ENCODE peak calls at places on chromosomes 16 and 17, in nine cellular contexts. J is left ventricle myocardium inferior, U is cardiac fibroblast, L is Peyer's patch, N is AG10803, Q is upper lobe of right lung, T is mammary epithelial cell, V is transverse colon, O is heart right ventricle. C is an unnamed sample.

GRCh38 chr17:77291591-77292386 is 151.0 kb downstream of the SEC14L1 start:
- DNase-seq in T (no peak), N (no peak), V (no peak), Q (no peak), J (no peak), O (no peak), U (no peak), L (no peak), C (no peak)

GRCh38 chr17:79832211-79833109 is 6.8 kb downstream of the CBX4 start:
- DNase-seq in O (peak; percentile 24), V (no peak), L (no peak), U (no peak), T (no peak), J (peak; percentile 38), N (no peak), Q (peak; percentile 77), C (no peak)

GRCh38 chr16:57755061-57755684 is 19.6 kb downstream of the KATNB1 start:
- DNase-seq in U (no peak), O (no peak), L (no peak), N (no peak), V (no peak), J (peak; percentile 9), T (no peak), Q (no peak), C (no peak)

GRCh38 chr17:55730808-55731207 is 8.1 kb upstream of the TMEM100 start:
- DNase-seq in Q (no peak), J (no peak), T (no peak), L (no peak), V (no peak), U (peak; percentile 49), N (no peak), O (no peak), C (no peak)

GRCh38 chr16:269061-269796 is 6.5 kb downstream of the RGS11 start:
- DNase-seq in J (no peak), Q (no peak), L (no peak), N (no peak), O (no peak), U (no peak), V (no peak), T (no peak), C (no peak)

GRCh38 chr17:30220414-30220813 is 15.1 kb downstream of the SLC6A4 start:
- DNase-seq in N (no peak), O (no peak), V (no peak), U (no peak), Q (no peak), J (no peak), L (no peak), T (no peak), C (no peak)

GRCh38 chr16:75810998-75811634 is 84.8 kb upstream of the CPHXL start:
- DNase-seq in N (no peak), V (no peak), U (no peak), Q (no peak), O (no peak), J (no peak), T (no peak), L (no peak), C (no peak)

GRCh38 chr16:80803341-80804060 is 897 bp downstream of the CDYL2 start:
- DNase-seq in N (peak; percentile 13), L (peak; percentile 26), J (peak; percentile 29), Q (peak; percentile 78), O (no peak), U (peak; percentile 24), T (no peak), V (peak; percentile 26), C (no peak)

GRCh38 chr17:19433727-19434340 is 22.8 kb downstream of the RNF112 start:
- DNase-seq in V (no peak), O (no peak), N (no peak), L (no peak), Q (no peak), J (no peak), T (no peak), U (no peak), C (no peak)

GRCh38 chr17:39769974-39770587 is 32.3 kb downstream of the GRB7 start:
- DNase-seq in Q (no peak), T (peak; percentile 100), U (peak; percentile 21), J (no peak), V (no peak), O (no peak), N (no peak), L (peak; percentile 32), C (peak; percentile 32)

GRCh38 chr17:49471089-49471683 is 23.9 kb upstream of the NGFR start:
- DNase-seq in Q (no peak), T (no peak), U (no peak), O (peak; percentile 43), J (peak; percentile 46), N (peak; percentile 18), L (no peak), V (no peak), C (peak; percentile 23)

GRCh38 chr16:50671644-50672260 is 9.4 kb downstream of the SNX20 start:
- DNase-seq in J (no peak), Q (no peak), U (peak; percentile 52), V (no peak), T (peak; percentile 26), N (no peak), O (no peak), L (no peak), C (peak; percentile 7)

GRCh38 chr16:50667497-50668367 is 13.4 kb downstream of the SNX20 start:
- DNase-seq in Q (no peak), N (no peak), T (no peak), L (no peak), O (no peak), V (no peak), U (no peak), J (no peak), C (no peak)

GRCh38 chr16:50670476-50670875 is 10.6 kb downstream of the SNX20 start:
- DNase-seq in L (no peak), U (no peak), J (no peak), O (no peak), V (no peak), T (no peak), N (no peak), Q (no peak), C (no peak)

GRCh38 chr16:50668368-50669008 is 12.6 kb downstream of the SNX20 start:
- DNase-seq in T (no peak), L (no peak), N (no peak), Q (no peak), U (no peak), J (no peak), V (no peak), O (no peak), C (no peak)

DNA sequence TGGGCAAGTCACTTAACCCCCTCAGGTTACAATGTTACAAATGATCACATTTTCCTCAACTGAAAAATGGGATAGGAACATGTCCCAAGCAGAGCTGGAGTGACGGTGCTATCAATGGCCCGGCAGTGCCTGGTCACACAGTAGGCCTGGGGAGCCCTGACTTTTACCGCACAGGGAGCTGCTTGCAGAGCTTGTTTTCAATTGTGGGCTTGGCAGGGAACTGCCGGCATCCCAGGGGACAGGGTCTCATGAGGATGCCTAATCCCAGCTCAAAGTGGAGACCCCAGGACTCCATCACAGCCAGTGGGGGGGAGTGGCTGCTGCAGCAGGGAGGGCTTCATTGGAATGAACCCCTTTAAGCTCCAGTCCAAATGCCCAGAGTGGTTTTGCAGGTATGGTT is 11.4 kb downstream of the SNX20 start:
- DNase-seq in Q (no peak), N (no peak), U (no peak), J (no peak), V (no peak), L (no peak), O (no peak), T (no peak), C (no peak)
- TF ChIP-seq CTCF in Q (no peak), N (no peak), U (no peak), J (no peak), V (no peak), L (no peak), O (no peak), T (no peak), C (no peak)

DNA sequence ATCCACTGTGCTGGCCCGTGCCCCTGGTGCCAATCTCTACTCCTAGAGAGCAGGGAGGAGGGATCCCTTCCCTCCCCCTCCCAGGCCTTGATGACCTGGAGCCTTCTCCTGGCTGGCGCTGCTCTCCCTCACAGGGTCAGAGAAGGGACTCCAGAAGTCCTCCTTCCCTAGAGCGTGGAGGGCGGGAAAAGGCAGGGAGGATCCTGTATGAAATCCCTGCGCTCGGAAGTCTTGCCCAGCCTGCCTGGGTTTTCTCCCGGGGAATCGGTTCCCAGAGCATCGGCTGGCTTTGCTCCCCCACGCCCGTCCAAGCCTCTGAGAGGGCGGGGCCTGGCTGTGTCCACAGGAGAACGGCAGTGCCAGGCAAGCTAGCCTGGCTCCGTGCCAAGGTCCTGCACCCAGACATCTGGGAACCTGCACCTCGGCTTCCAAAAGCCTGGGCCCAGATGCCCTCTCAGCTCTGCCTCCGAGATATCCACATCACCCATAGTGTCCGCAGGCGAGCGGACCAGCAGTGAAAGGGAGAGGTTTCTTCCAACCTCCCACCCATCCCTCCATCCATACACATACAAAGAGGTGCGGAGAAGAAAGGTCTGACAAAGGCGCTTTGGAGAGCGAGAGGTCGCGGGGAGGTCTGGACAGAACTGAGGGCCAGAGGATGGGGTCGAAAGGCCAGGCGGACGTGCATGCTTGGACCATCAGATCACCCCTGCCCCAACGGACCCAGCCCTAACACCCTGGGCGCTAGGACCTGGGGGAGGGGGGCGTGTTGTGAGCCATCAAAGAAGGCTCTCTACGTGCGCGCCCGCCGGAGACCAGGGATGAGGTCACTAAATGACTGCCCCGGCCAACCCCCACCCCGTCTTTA is 1.1 kb downstream of the MPP2 start:
- DNase-seq in T (no peak), U (peak; percentile 52), O (peak; percentile 83), Q (peak; percentile 77), L (peak; percentile 44), N (peak; percentile 52), V (peak; percentile 62), J (peak; percentile 73), C (peak; percentile 47)
- H3K4me3 ChIP-seq in T (no peak overlapping the region), U (peak overlapping the region; percentile 64), O (peak overlapping the region; percentile 89), Q (peak overlapping the region; percentile 54), L (peak overlapping the region; percentile 67), N (peak overlapping the region; percentile 73), V (peak overlapping the region; percentile 50), J (peak overlapping the region; percentile 93), C (peak overlapping the region; percentile 61)

DNA sequence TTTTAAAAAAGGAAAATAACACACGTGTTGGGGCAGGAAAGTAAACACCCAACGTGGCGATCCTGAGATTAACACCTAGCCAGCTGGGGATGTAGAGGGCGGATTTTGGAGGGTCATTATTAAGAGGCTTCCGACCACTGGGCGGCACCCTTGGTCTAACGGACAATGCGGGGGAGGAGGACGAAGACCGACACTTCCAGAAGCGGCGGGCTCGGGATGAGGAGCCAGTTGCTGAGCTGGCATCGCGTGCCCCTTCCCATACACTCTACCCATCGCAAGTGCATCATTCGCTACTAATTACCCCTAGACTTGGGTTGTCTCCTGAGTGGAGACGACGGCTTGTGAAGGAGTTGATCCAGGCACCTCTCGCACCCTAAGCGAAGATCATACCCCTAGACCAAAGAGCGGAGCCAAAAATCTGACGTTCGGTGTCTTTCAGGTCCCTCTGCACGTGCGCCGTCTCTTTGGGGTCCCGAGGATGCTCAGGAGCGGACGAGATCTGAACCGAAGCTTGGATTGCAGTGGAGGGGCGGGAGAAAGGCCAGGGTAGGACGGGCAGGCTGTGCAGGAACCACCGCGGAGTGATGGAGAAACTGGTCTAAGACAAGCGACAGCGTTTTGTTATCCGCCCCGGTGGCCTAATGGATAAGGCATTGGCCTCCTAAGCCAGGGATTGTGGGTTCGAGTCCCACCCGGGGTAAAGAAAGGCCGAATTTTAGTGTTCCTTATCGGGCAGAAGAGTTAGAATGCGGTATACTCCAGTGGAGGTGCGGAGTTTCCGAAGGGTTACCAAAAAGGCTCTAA is 17.6 kb downstream of the ZNF213 start:
- DNase-seq in O (peak; percentile 90), N (peak; percentile 87), J (peak; percentile 86), L (peak; percentile 69), U (peak; percentile 95), V (peak; percentile 91), Q (peak; percentile 87), T (peak; percentile 91), C (peak; percentile 91)
- TF ChIP-seq CTCF in O (peak; percentile 57), N (peak; percentile 53), J (peak; percentile 46), L (peak; percentile 32), U (peak; percentile 34), V (peak; percentile 11), Q (peak; percentile 32), T (no peak), C (peak; percentile 51)

GRCh38 chr16:74029122-74029805 is 267.4 kb upstream of the PSMD7 start:
- DNase-seq in V (peak; percentile 45), U (no peak), Q (no peak), J (no peak), O (no peak), N (no peak), T (no peak), L (no peak), C (no peak)
- H3K4me3 ChIP-seq in V (no peak overlapping the region), U (no peak overlapping the region), Q (no peak overlapping the region), J (no peak overlapping the region), O (no peak overlapping the region), N (no peak overlapping the region), T (no peak overlapping the region), L (no peak overlapping the region), C (no peak overlapping the region)

C was measured in astrocyte of the spinal cord.